ENCODE peak calls at places on chromosome 4, in four cellular contexts. Z, D, M and O are unnamed samples.

GRCh38 chr4:74262522-74262921 is 45.7 kb upstream of the EPGN start:
- DNase-seq in Z (no peak), D (no peak), M (no peak), O (no peak)

GRCh38 chr4:102723511-102723910 is 37.3 kb downstream of the MANBA start:
- DNase-seq in D (no peak), Z (no peak), M (no peak), O (no peak)

GRCh38 chr4:165208741-165209388 is 1.5 kb downstream of the KLHL2 start:
- DNase-seq in D (no peak), Z (no peak), M (no peak), O (no peak)

GRCh38 chr4:7879127-7879526 is 60.5 kb downstream of the AFAP1 start:
- DNase-seq in D (no peak), Z (no peak), M (no peak), O (no peak)

GRCh38 chr4:125849869-125850268 is 535.1 kb downstream of the FAT4 start:
- DNase-seq in M (no peak), D (no peak), Z (no peak), O (no peak)

GRCh38 chr4:95676190-95676589 is 127.4 kb upstream of the UNC5C start:
- DNase-seq in D (no peak), Z (no peak), M (no peak), O (no peak)

GRCh38 chr4:8365353-8365752 is 75.2 kb downstream of the ACOX3 start:
- DNase-seq in D (no peak), M (no peak), Z (no peak), O (no peak)

GRCh38 chr4:186881521-186882220 is 158.0 kb upstream of the FAT1 start:
- DNase-seq in D (no peak), Z (no peak), M (no peak), O (no peak)

GRCh38 chr4:185424905-185425599 is 712 bp downstream of the UFSP2 start:
- DNase-seq in Z (no peak), M (no peak), D (no peak), O (no peak)

GRCh38 chr4:161554372-161554990 is 609.3 kb downstream of the FSTL5 start:
- DNase-seq in M (no peak), D (no peak), Z (no peak), O (no peak)

GRCh38 chr4:8293131-8293975 is 23.8 kb downstream of the HTRA3 start:
- DNase-seq in M (no peak), D (no peak), Z (no peak), O (no peak)

GRCh38 chr4:31134720-31135119 is 414.6 kb downstream of the PCDH7 start:
- DNase-seq in Z (no peak), D (no peak), M (no peak), O (no peak)

GRCh38 chr4:113003841-113004240 is 45.6 kb upstream of the ANK2 start:
- DNase-seq in Z (no peak), D (no peak), M (no peak), O (no peak)

GRCh38 chr4:176758731-176759130 is 34.0 kb downstream of the VEGFC start:
- DNase-seq in M (no peak), D (no peak), Z (no peak), O (no peak)